ENCODE peak calls at places on chromosomes 7 and 10, in six cellular contexts. Z, M, R, T, S and F are unnamed samples.
A peak's percentile ranks its signal among the peaks of the same experiment; 100 is the strongest.

GRCh38 chr10:32210306-32211045 is 136.5 kb downstream of the EPC1 start:
- DNase-seq in M (no peak), T (peak; percentile 35), Z (no peak), S (no peak), R (no peak), F (no peak)

GRCh38 chr7:150949564-150949963 is 28.6 kb downstream of the KCNH2 start:
- DNase-seq in Z (no peak), T (no peak), M (no peak), S (no peak), R (no peak), F (no peak)

GRCh38 chr10:116875897-116876296 is 26.6 kb downstream of the ENO4 start:
- DNase-seq in Z (no peak), T (no peak), M (no peak), S (no peak), R (no peak), F (no peak)

GRCh38 chr10:21372651-21373410 is 152.7 kb downstream of the SKIDA1 start:
- DNase-seq in M (peak; percentile 36), T (peak; percentile 47), Z (no peak), R (peak; percentile 31), S (no peak), F (peak; percentile 76)

GRCh38 chr10:122363722-122364463 is 10.6 kb upstream of the PLEKHA1 start:
- DNase-seq in S (no peak), Z (no peak), T (no peak), R (no peak), M (no peak), F (no peak)

GRCh38 chr7:155224116-155224811 is 73.4 kb upstream of the INSIG1 start:
- DNase-seq in R (no peak), T (no peak), Z (no peak), S (no peak), M (no peak), F (no peak)

GRCh38 chr10:93334901-93335312 is 147.2 kb downstream of the MYOF start:
- DNase-seq in Z (no peak), T (peak; percentile 53), R (no peak), S (no peak), M (no peak), F (peak; percentile 73)

GRCh38 chr7:19747740-19748339 is 25.6 kb downstream of the TMEM196 start:
- DNase-seq in Z (no peak), S (no peak), T (peak; percentile 69), M (peak; percentile 29), R (no peak), F (no peak)

GRCh38 chr10:101840741-101841453 is 2.7 kb downstream of the KCNIP2 start:
- DNase-seq in T (peak; percentile 83), Z (peak; percentile 83), S (no peak), M (peak; percentile 76), R (peak; percentile 80), F (peak; percentile 27)

GRCh38 chr7:1466524-1467271 is 7.4 kb upstream of the MICALL2 start:
- DNase-seq in S (no peak), R (no peak), Z (peak; percentile 44), M (peak; percentile 84), T (no peak), F (peak; percentile 29)

GRCh38 chr7:93016681-93017349 is 101.0 kb downstream of the SAMD9 start:
- DNase-seq in R (no peak), T (no peak), Z (no peak), M (no peak), S (no peak), F (no peak)

GRCh38 chr7:44196450-44196872 is 4.3 kb upstream of the YKT6 start:
- DNase-seq in Z (no peak), T (peak; percentile 61), S (no peak), M (peak; percentile 65), R (peak; percentile 6), F (no peak)